ENCODE peak calls at places on chromosomes 7 and 10, in eight cellular contexts. I is choroid plexus epithelial cell, B is WERI-Rb-1, W is GM20000, L is astrocyte, P is GM10248, M is left ventricle myocardium inferior, T is right lobe of liver. R is an unnamed sample.

GRCh38 chr10:114680557-114681117 is 22.6 kb upstream of the ABLIM1 start:
- DNase-seq in I (no peak), B (peak; percentile 22), W (no peak), L (no peak), P (no peak), M (no peak), T (no peak), R (no peak)

GRCh38 chr10:11159543-11160215 is 142.0 kb downstream of the CELF2 start:
- DNase-seq in I (no peak), B (no peak), W (no peak), L (no peak), P (no peak), M (no peak), T (no peak), R (no peak)

GRCh38 chr7:90403174-90404113 is at the start of gene CLDN12:
- DNase-seq in I (peak; percentile 99), B (peak; percentile 93), W (peak; percentile 80), L (peak; percentile 99), P (peak; percentile 82), M (peak; percentile 88), T (peak; percentile 92), R (peak; percentile 80)

GRCh38 chr7:75756340-75757297 is 15.4 kb downstream of the CCL26 start:
- DNase-seq in I (peak; percentile 78), B (peak; percentile 35), W (no peak), L (no peak), P (peak; percentile 36), M (no peak), T (no peak), R (no peak)

GRCh38 chr10:49534670-49535381 is 4.1 kb downstream of the ERCC6 start:
- DNase-seq in I (peak; percentile 70), B (no peak), W (peak; percentile 74), L (peak; percentile 77), P (peak; percentile 75), M (no peak), T (no peak), R (no peak)

GRCh38 chr7:128164061-128164954 is 76.8 kb upstream of the LEP start:
- DNase-seq in I (peak; percentile 72), B (no peak), W (no peak), L (peak; percentile 85), P (no peak), M (no peak), T (peak; percentile 25), R (no peak)

GRCh38 chr7:105719919-105720318 is 138.6 kb upstream of the EFCAB10 start:
- DNase-seq in I (no peak), B (no peak), W (no peak), L (no peak), P (no peak), M (no peak), T (no peak), R (no peak)

GRCh38 chr7:28029036-28029435 is 151.6 kb downstream of the JAZF1 start:
- DNase-seq in I (no peak), B (no peak), W (no peak), L (peak; percentile 30), P (no peak), M (no peak), T (no peak), R (no peak)

GRCh38 chr10:59561397-59562121 is 148.1 kb downstream of the SLC16A9 start:
- DNase-seq in I (no peak), B (no peak), W (no peak), L (peak; percentile 64), P (no peak), M (no peak), T (no peak), R (no peak)

GRCh38 chr7:47617131-47617530 is 35.2 kb upstream of the TNS3 start:
- DNase-seq in I (no peak), B (no peak), W (no peak), L (no peak), P (no peak), M (no peak), T (no peak), R (no peak)

GRCh38 chr10:30366829-30367228 is 17.8 kb upstream of the MTPAP start:
- DNase-seq in I (no peak), B (no peak), W (no peak), L (no peak), P (no peak), M (no peak), T (no peak), R (no peak)

GRCh38 chr10:15136129-15136726 is 32.3 kb downstream of the NMT2 start:
- DNase-seq in I (no peak), B (no peak), W (no peak), L (no peak), P (no peak), M (no peak), T (no peak), R (no peak)

GRCh38 chr7:46932656-46933424 is 649.1 kb downstream of the TNS3 start:
- DNase-seq in I (peak; percentile 97), B (no peak), W (no peak), L (peak; percentile 95), P (no peak), M (no peak), T (peak; percentile 61), R (no peak)

GRCh38 chr10:74039561-74040145 is 41.7 kb downstream of the VCL start:
- DNase-seq in I (peak; percentile 75), B (no peak), W (no peak), L (peak; percentile 58), P (no peak), M (no peak), T (no peak), R (no peak)

GRCh38 chr7:12436896-12437535 is 33.4 kb upstream of the VWDE start:
- DNase-seq in I (peak; percentile 40), B (peak; percentile 16), W (no peak), L (peak; percentile 57), P (no peak), M (no peak), T (no peak), R (no peak)
- TF ChIP-seq CTCF in I (peak; percentile 44), B (peak; percentile 46), W (no peak), L (no peak), P (no peak), M (no peak), T (peak; percentile 11), R (no peak)

GRCh38 chr7:51033722-51034530 is 251.2 kb upstream of the GRB10 start:
- DNase-seq in I (no peak), B (no peak), W (no peak), L (no peak), P (no peak), M (no peak), T (peak; percentile 19), R (no peak)
- TF ChIP-seq CTCF in I (no peak), B (no peak), W (no peak), L (no peak), P (no peak), M (no peak), T (no peak), R (no peak)

DNA sequence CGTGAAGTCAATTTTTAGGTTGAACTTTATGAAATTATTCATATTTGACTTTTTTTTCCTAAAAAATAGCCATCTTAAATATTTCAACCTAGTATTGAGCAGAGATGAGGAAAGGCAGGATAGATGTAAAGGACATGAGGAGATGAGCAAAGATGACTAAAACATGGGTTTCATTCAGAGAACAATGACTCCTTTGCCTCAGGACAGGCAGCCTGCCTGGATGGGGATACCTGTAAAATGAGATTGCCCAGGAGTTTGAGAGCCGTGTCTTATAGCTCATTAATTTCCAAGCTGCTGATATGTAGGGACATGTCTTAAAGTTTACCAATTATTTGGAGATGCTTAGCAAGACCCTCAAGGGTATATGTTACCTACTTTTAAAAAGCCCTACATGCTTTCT is 243.8 kb upstream of the MDFIC start:
- DNase-seq in I (no peak), B (no peak), W (no peak), L (no peak), P (no peak), M (no peak), T (no peak), R (no peak)
- TF ChIP-seq CTCF in I (no peak), B (no peak), W (no peak), L (no peak), P (no peak), M (no peak), T (no peak), R (no peak)

GRCh38 chr10:12589789-12590188 is 240.4 kb downstream of the CAMK1D start:
- DNase-seq in I (no peak), B (no peak), W (no peak), L (no peak), P (no peak), M (no peak), T (no peak), R (no peak)

GRCh38 chr10:12586724-12587123 is 237.4 kb downstream of the CAMK1D start:
- DNase-seq in I (no peak), B (no peak), W (no peak), L (no peak), P (no peak), M (no peak), T (no peak), R (no peak)

GRCh38 chr10:12588091-12588850 is 238.9 kb downstream of the CAMK1D start:
- DNase-seq in I (no peak), B (no peak), W (no peak), L (peak; percentile 30), P (peak; percentile 32), M (no peak), T (no peak), R (no peak)

GRCh38 chr10:12589271-12589670 is 239.9 kb downstream of the CAMK1D start:
- DNase-seq in I (no peak), B (no peak), W (peak; percentile 32), L (no peak), P (peak; percentile 43), M (no peak), T (no peak), R (no peak)

DNA sequence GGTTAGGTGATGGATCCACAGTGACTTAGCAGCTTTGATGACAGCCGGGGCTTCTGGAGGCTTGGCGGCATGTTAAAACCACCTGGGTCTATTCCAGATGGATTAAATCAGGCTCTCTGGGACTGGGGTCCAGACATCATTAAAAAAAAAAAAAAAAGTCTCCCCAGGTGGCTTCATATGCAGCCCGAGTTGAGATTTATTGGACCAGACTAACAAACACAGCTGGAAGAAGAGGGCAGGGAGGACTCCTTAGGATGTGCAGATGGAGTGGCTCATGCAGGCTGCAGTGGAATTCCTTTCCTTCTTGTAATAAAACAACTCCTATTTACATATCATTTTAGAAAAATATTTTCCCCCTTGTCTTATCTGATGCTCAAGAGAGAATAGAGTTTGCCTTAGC is 238.1 kb downstream of the CAMK1D start:
- DNase-seq in I (no peak), B (no peak), W (no peak), L (no peak), P (no peak), M (no peak), T (no peak), R (no peak)
- TF ChIP-seq CTCF in I (no peak), B (no peak), W (no peak), L (no peak), P (no peak), M (no peak), T (no peak), R (no peak)